ENCODE peak calls at places on chromosome 14, in nine cellular contexts. One of them, this sample, is unnamed. For H3K4me1, the result is how much of the 10 kb centered on the place peaks cover.

GRCh38 chr14:50047274-50047676 is 69.1 kb downstream of the VCPKMT start:
- DNase-seq in pancreas: no peak
- DNase-seq in upper lobe of right lung: no peak
- DNase-seq in aorta: no peak
- DNase-seq in neural progenitor cell: no peak
- DNase-seq in testis: no peak
- DNase-seq in CD8-positive, alpha-beta T cell: no peak
- DNase-seq in heart right ventricle: peak
- DNase-seq in heart left ventricle: peak
- DNase-seq in this sample: no peak

GRCh38 chr14:105005929-105006830 is 14.7 kb downstream of the CDCA4 start:
- DNase-seq in pancreas: no peak
- DNase-seq in upper lobe of right lung: no peak
- DNase-seq in aorta: peak
- DNase-seq in neural progenitor cell: no peak
- DNase-seq in testis: no peak
- DNase-seq in CD8-positive, alpha-beta T cell: no peak
- DNase-seq in heart right ventricle: no peak
- DNase-seq in heart left ventricle: no peak
- DNase-seq in this sample: no peak

GRCh38 chr14:92373336-92373735 is 50.4 kb downstream of the SLC24A4 start:
- DNase-seq in pancreas: no peak
- DNase-seq in upper lobe of right lung: no peak
- DNase-seq in aorta: no peak
- DNase-seq in neural progenitor cell: no peak
- DNase-seq in testis: no peak
- DNase-seq in CD8-positive, alpha-beta T cell: no peak
- DNase-seq in heart right ventricle: no peak
- DNase-seq in heart left ventricle: no peak
- DNase-seq in this sample: no peak

GRCh38 chr14:89040080-89040437 is 215.6 kb downstream of the TTC8 start:
- DNase-seq in pancreas: no peak
- DNase-seq in upper lobe of right lung: no peak
- DNase-seq in aorta: no peak
- DNase-seq in neural progenitor cell: no peak
- DNase-seq in testis: no peak
- DNase-seq in CD8-positive, alpha-beta T cell: no peak
- DNase-seq in heart right ventricle: no peak
- DNase-seq in heart left ventricle: no peak
- DNase-seq in this sample: no peak

GRCh38 chr14:60064491-60065072 is 27.1 kb upstream of the PCNX4 start:
- DNase-seq in pancreas: no peak
- DNase-seq in upper lobe of right lung: no peak
- DNase-seq in aorta: no peak
- DNase-seq in neural progenitor cell: peak
- DNase-seq in testis: no peak
- DNase-seq in CD8-positive, alpha-beta T cell: no peak
- DNase-seq in heart right ventricle: no peak
- DNase-seq in heart left ventricle: no peak
- DNase-seq in this sample: no peak

GRCh38 chr14:22500525-22500924 is 88.5 kb downstream of the DAD1 start:
- DNase-seq in pancreas: no peak
- DNase-seq in upper lobe of right lung: no peak
- DNase-seq in aorta: no peak
- DNase-seq in neural progenitor cell: no peak
- DNase-seq in testis: no peak
- DNase-seq in CD8-positive, alpha-beta T cell: no peak
- DNase-seq in heart right ventricle: no peak
- DNase-seq in heart left ventricle: no peak
- DNase-seq in this sample: no peak

GRCh38 chr14:69827560-69827959 is 30.5 kb upstream of the SLC10A1 start:
- DNase-seq in pancreas: no peak
- DNase-seq in upper lobe of right lung: no peak
- DNase-seq in aorta: no peak
- DNase-seq in neural progenitor cell: no peak
- DNase-seq in testis: no peak
- DNase-seq in CD8-positive, alpha-beta T cell: no peak
- DNase-seq in heart right ventricle: no peak
- DNase-seq in heart left ventricle: no peak
- DNase-seq in this sample: no peak

GRCh38 chr14:50067723-50068495 is 48.5 kb downstream of the VCPKMT start:
- DNase-seq in pancreas: no peak
- DNase-seq in upper lobe of right lung: no peak
- DNase-seq in aorta: no peak
- DNase-seq in neural progenitor cell: no peak
- DNase-seq in testis: no peak
- DNase-seq in CD8-positive, alpha-beta T cell: no peak
- DNase-seq in heart right ventricle: no peak
- DNase-seq in heart left ventricle: no peak
- DNase-seq in this sample: peak

GRCh38 chr14:104524726-104525125 is 54.8 kb upstream of the C14orf180 start:
- DNase-seq in pancreas: no peak
- DNase-seq in upper lobe of right lung: no peak
- DNase-seq in aorta: no peak
- DNase-seq in neural progenitor cell: no peak
- DNase-seq in testis: no peak
- DNase-seq in CD8-positive, alpha-beta T cell: no peak
- DNase-seq in heart right ventricle: no peak
- DNase-seq in heart left ventricle: no peak
- DNase-seq in this sample: no peak

DNA sequence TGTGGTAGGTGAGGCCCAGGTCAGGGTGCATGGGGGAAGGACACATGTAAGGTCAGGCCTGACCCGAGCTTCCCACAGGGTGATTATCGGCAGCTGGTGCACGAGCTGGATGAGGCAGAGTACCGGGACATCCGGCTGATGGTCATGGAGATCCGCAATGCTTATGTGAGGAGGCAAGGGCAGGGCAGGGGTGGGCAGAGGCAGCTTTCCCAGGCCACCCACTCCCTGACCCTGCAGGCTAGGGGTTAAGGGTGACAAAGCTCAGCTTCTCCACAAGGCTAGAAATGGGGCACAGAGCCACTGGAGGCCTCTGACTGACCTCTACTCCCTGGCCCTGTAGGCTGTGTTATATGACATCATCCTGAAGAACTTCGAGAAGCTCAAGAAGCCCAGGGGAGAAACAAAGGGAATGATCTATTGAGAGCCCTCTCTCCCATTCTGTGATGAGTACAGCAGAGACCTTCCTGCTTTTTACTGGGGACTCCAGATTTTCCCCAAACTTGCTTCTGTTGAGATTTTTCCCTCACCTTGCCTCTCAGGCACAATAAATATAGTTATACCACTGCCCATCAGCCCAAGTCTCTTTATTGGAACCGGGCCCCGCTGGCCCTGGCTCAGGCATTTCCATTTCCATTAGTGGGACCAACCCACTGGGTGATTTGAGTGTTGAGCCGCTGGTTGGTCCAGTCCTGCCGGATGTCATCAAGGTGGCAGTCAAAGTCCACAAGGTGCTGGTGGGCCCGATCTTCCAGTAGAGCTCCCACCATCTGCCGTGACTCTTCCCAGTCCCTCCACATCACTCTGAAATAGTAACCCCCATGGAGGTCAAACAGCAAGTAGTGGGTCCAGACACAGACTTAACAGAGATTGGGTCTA is 2.6 kb downstream of the PSME1 start:
- DNase-seq in pancreas: no peak
- DNase-seq in upper lobe of right lung: no peak
- DNase-seq in aorta: peak
- DNase-seq in neural progenitor cell: no peak
- DNase-seq in testis: no peak
- DNase-seq in CD8-positive, alpha-beta T cell: no peak
- DNase-seq in heart right ventricle: no peak
- DNase-seq in heart left ventricle: no peak
- DNase-seq in this sample: no peak
- H3K27ac ChIP-seq in pancreas: no peak
- H3K27ac ChIP-seq in upper lobe of right lung: no peak
- H3K27ac ChIP-seq in aorta: no peak
- H3K27ac ChIP-seq in neural progenitor cell: no peak
- H3K27ac ChIP-seq in testis: no peak
- H3K27ac ChIP-seq in CD8-positive, alpha-beta T cell: no peak
- H3K27ac ChIP-seq in heart right ventricle: no peak
- H3K27ac ChIP-seq in heart left ventricle: no peak
- H3K27ac ChIP-seq in this sample: peak

DNA sequence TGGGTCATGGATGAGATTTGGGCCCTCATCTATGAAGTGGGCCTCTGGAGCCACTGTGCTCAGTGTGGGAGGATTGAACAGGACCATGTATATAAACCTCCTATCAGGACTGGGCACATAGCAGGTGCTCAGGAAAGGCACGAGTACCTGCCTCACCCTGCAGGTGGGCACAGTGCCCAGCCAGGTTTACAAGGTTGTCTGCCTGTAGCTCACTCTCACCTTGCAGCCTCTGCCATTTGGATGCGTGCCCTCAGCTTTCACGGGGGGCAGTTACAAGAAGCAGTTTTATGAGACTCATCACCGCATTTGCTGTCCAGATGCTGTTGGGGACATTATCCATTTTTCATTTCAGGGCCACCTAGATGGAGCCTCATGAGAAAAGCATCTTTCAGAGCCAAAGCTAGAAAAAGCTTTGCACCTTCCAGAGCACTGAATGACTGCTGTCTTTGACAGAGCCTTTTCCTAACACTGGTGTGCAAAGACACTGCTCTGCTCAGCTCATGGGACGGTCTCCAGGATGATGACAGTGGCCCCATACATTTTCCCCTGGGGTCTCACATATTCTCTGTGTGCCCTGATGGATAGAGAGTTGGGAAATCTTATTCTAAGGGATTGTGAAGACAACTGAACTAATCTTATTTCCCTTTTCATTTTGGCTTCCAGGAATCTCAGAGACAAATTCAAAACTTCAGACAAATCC is 327.5 kb upstream of the RTL1 start:
- DNase-seq in pancreas: no peak
- DNase-seq in upper lobe of right lung: no peak
- DNase-seq in aorta: peak
- DNase-seq in neural progenitor cell: no peak
- DNase-seq in testis: no peak
- DNase-seq in CD8-positive, alpha-beta T cell: no peak
- DNase-seq in heart right ventricle: no peak
- DNase-seq in heart left ventricle: no peak
- DNase-seq in this sample: no peak
- H3K4me1 ChIP-seq in pancreas: under half
- H3K4me1 ChIP-seq in upper lobe of right lung: under half
- H3K4me1 ChIP-seq in aorta: under half
- H3K4me1 ChIP-seq in neural progenitor cell: under half
- H3K4me1 ChIP-seq in testis: under half
- H3K4me1 ChIP-seq in CD8-positive, alpha-beta T cell: under half
- H3K4me1 ChIP-seq in heart right ventricle: under half
- H3K4me1 ChIP-seq in heart left ventricle: under half
- H3K4me1 ChIP-seq in this sample: under half

DNA sequence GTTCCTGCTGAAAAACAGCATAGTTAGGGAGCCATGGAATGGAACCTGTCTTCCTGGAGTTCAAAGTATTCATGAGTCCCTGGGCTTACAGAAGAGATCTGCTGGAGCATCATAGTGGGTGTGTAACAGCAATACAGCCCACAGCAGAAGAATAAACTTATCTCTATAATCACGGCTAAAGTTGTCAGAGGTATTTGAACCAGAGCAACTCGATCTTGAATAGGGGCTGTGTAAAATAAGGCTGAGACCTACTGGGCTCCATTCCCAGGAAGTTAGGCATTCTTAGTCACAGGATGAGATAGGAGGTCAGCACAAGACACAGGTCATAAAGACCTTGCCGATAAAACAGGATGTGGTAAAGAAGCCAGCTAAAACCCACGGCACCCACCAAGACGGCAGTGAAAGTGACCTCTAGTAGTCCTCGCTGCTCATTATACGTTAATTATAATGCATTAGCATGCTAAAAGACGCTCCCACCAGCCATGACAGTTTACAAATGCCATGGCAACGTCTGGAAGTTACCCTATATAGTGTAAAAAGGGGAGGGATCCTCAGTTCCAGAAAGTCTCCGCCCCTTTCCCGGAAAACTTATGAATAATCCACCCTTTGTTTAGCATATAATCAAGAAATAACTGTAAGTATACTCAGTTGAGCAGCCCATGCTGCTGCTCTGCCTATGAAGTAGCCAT is 223.4 kb downstream of the PCNX1 start:
- DNase-seq in pancreas: no peak
- DNase-seq in upper lobe of right lung: no peak
- DNase-seq in aorta: no peak
- DNase-seq in neural progenitor cell: no peak
- DNase-seq in testis: no peak
- DNase-seq in CD8-positive, alpha-beta T cell: no peak
- DNase-seq in heart right ventricle: peak
- DNase-seq in heart left ventricle: no peak
- DNase-seq in this sample: no peak
- H3K4me3 ChIP-seq in pancreas: no peak
- H3K4me3 ChIP-seq in upper lobe of right lung: no peak
- H3K4me3 ChIP-seq in aorta: no peak
- H3K4me3 ChIP-seq in neural progenitor cell: no peak
- H3K4me3 ChIP-seq in testis: no peak
- H3K4me3 ChIP-seq in CD8-positive, alpha-beta T cell: no peak
- H3K4me3 ChIP-seq in heart right ventricle: no peak
- H3K4me3 ChIP-seq in heart left ventricle: no peak
- H3K4me3 ChIP-seq in this sample: no peak

GRCh38 chr14:54697806-54698205 is 130.9 kb downstream of the SAMD4A start:
- DNase-seq in pancreas: no peak
- DNase-seq in upper lobe of right lung: no peak
- DNase-seq in aorta: no peak
- DNase-seq in neural progenitor cell: no peak
- DNase-seq in testis: no peak
- DNase-seq in CD8-positive, alpha-beta T cell: no peak
- DNase-seq in heart right ventricle: no peak
- DNase-seq in heart left ventricle: no peak
- DNase-seq in this sample: no peak

GRCh38 chr14:54699735-54700134 is 132.8 kb downstream of the SAMD4A start:
- DNase-seq in pancreas: no peak
- DNase-seq in upper lobe of right lung: no peak
- DNase-seq in aorta: no peak
- DNase-seq in neural progenitor cell: no peak
- DNase-seq in testis: no peak
- DNase-seq in CD8-positive, alpha-beta T cell: no peak
- DNase-seq in heart right ventricle: no peak
- DNase-seq in heart left ventricle: no peak
- DNase-seq in this sample: no peak

GRCh38 chr14:54700717-54701116 is 133.8 kb downstream of the SAMD4A start:
- DNase-seq in pancreas: no peak
- DNase-seq in upper lobe of right lung: no peak
- DNase-seq in aorta: no peak
- DNase-seq in neural progenitor cell: no peak
- DNase-seq in testis: no peak
- DNase-seq in CD8-positive, alpha-beta T cell: no peak
- DNase-seq in heart right ventricle: no peak
- DNase-seq in heart left ventricle: no peak
- DNase-seq in this sample: no peak

GRCh38 chr14:54698501-54698900 is 131.6 kb downstream of the SAMD4A start:
- DNase-seq in pancreas: no peak
- DNase-seq in upper lobe of right lung: no peak
- DNase-seq in aorta: no peak
- DNase-seq in neural progenitor cell: no peak
- DNase-seq in testis: no peak
- DNase-seq in CD8-positive, alpha-beta T cell: no peak
- DNase-seq in heart right ventricle: no peak
- DNase-seq in heart left ventricle: no peak
- DNase-seq in this sample: no peak

DNA sequence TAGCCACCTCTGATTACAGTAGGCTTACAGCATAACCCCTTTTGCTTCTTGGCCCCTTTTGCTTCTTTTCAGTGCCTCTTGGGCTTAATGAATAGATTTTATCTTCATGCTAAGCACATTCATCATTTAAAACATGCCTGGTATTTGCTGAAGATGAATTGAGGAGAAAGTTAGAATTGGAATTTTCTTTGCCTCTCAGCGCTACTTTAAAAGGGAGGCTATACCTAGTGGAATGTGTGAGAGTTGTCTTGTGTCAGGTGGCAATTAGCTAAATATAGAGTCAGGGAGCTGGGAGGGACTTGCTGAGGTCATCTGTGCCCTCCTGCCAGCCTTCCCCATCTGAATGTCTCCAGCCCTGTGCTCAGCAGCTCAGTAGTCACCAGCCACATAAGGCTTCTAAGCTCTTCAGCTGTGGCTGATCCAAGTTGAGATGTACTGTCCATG is 132.2 kb downstream of the SAMD4A start:
- DNase-seq in pancreas: no peak
- DNase-seq in upper lobe of right lung: no peak
- DNase-seq in aorta: no peak
- DNase-seq in neural progenitor cell: no peak
- DNase-seq in testis: no peak
- DNase-seq in CD8-positive, alpha-beta T cell: no peak
- DNase-seq in heart right ventricle: peak
- DNase-seq in heart left ventricle: peak
- DNase-seq in this sample: no peak
- H3K27ac ChIP-seq in pancreas: no peak
- H3K27ac ChIP-seq in upper lobe of right lung: no peak
- H3K27ac ChIP-seq in aorta: peak
- H3K27ac ChIP-seq in neural progenitor cell: no peak
- H3K27ac ChIP-seq in testis: no peak
- H3K27ac ChIP-seq in CD8-positive, alpha-beta T cell: no peak
- H3K27ac ChIP-seq in heart right ventricle: peak
- H3K27ac ChIP-seq in heart left ventricle: peak
- H3K27ac ChIP-seq in this sample: no peak